ENCODE peak calls at places on chromosomes 4 and X, in four cellular contexts. G is neural progenitor cell, V is mesendoderm, I is GM10248. M is an unnamed sample.

GRCh38 chr4:103996637-103997036 is 276.9 kb upstream of the TACR3 start:
- DNase-seq in V (peak), G (peak), I (no peak), M (peak)

GRCh38 chr4:140257461-140258305 is 103.7 kb upstream of the MAML3 start:
- DNase-seq in I (no peak), G (no peak), V (no peak), M (no peak)

GRCh38 chr4:16875487-16875886 is 23.0 kb downstream of the LDB2 start:
- DNase-seq in V (peak), G (no peak), I (no peak), M (no peak)

GRCh38 chr4:141849778-141850177 is 213.4 kb downstream of the IL15 start:
- DNase-seq in I (no peak), G (no peak), V (no peak), M (no peak)

GRCh38 chr4:74886490-74886889 is 46.4 kb upstream of the PARM1 start:
- DNase-seq in G (no peak), I (no peak), V (peak), M (no peak)

GRCh38 chr4:174036111-174036510 is 247.4 kb downstream of the FBXO8 start:
- DNase-seq in V (peak), I (no peak), G (no peak), M (no peak)

GRCh38 chr4:170623899-170624298 is 534.1 kb upstream of the AADAT start:
- DNase-seq in G (no peak), V (no peak), I (no peak), M (no peak)

GRCh38 chrX:50483283-50483682 is 12.7 kb upstream of the DGKK start:
- DNase-seq in I (no peak), G (no peak), V (no peak), M (no peak)

GRCh38 chr4:159016527-159017137 is 86.2 kb upstream of the RAPGEF2 start:
- DNase-seq in I (peak), V (peak), G (peak), M (no peak)

GRCh38 chrX:69024931-69025330 is 140.3 kb downstream of the PJA1 start:
- DNase-seq in G (peak), V (peak), I (no peak), M (no peak)

GRCh38 chrX:105375816-105376215 is 155.3 kb upstream of the TEX13A start:
- DNase-seq in V (no peak), I (no peak), G (no peak), M (no peak)

GRCh38 chr4:28792917-28793597 is 1927.1 kb upstream of the PCDH7 start:
- DNase-seq in G (no peak), I (no peak), V (no peak), M (no peak)

GRCh38 chr4:110904435-110905050 is 281.7 kb upstream of the PITX2 start:
- DNase-seq in G (no peak), I (no peak), V (peak), M (no peak)

M was measured in globus pallidus.